ENCODE peak calls at places on chromosome 11, in six cellular contexts. V is dorsolateral prefrontal cortex; W is effector memory CD8-positive, alpha-beta T cell; B is epithelial cell of proximal tubule; C is activated naive CD8-positive, alpha-beta T cell treated with anti-CD3 and anti-CD28 coated beads, Interleukin-2, amount 50 U/mL, for 24 hours; Z is OCI-LY7. J is an unnamed sample.

GRCh38 chr11:9859491-9860305 is 195.8 kb downstream of the SWAP70 start:
- DNase-seq in V (no peak), W (no peak), B (no peak), C (no peak), Z (no peak), J (no peak)

GRCh38 chr11:97247601-97248000 is 857.8 kb downstream of the JRKL start:
- DNase-seq in V (no peak), W (no peak), B (no peak), C (no peak), Z (no peak), J (no peak)

GRCh38 chr11:100105605-100106358 is 581.3 kb upstream of the ARHGAP42 start:
- DNase-seq in V (no peak), W (no peak), B (no peak), C (no peak), Z (peak), J (no peak)

GRCh38 chr11:14362613-14363012 is 3.6 kb upstream of the RRAS2 start:
- DNase-seq in V (no peak), W (no peak), B (no peak), C (no peak), Z (no peak), J (no peak)

GRCh38 chr11:10478574-10479550 is 23.8 kb downstream of the AMPD3 start:
- DNase-seq in V (no peak), W (no peak), B (no peak), C (no peak), Z (no peak), J (no peak)

GRCh38 chr11:82733444-82734119 is at the start of gene FAM181B:
- DNase-seq in V (peak), W (no peak), B (no peak), C (peak), Z (no peak), J (peak)

GRCh38 chr11:16289541-16289940 is 66.8 kb downstream of the SOX6 start:
- DNase-seq in V (no peak), W (no peak), B (no peak), C (no peak), Z (no peak), J (no peak)

GRCh38 chr11:86938900-86939880 is 16.0 kb downstream of the FZD4 start:
- DNase-seq in V (no peak), W (no peak), B (no peak), C (no peak), Z (peak), J (no peak)

GRCh38 chr11:95715777-95716241 is 73.8 kb downstream of the FAM76B start:
- DNase-seq in V (peak), W (no peak), B (no peak), C (peak), Z (peak), J (no peak)

GRCh38 chr11:36345535-36346141 is 49.5 kb downstream of the PRR5L start:
- DNase-seq in V (no peak), W (no peak), B (no peak), C (no peak), Z (no peak), J (no peak)

GRCh38 chr11:105860105-105860504 is 161.9 kb downstream of the MSANTD4 start:
- DNase-seq in V (no peak), W (no peak), B (no peak), C (no peak), Z (no peak), J (no peak)

GRCh38 chr11:118898400-118899295 is 15.0 kb downstream of the CXCR5 start:
- DNase-seq in V (no peak), W (no peak), B (no peak), C (no peak), Z (no peak), J (no peak)

GRCh38 chr11:111301004-111301839 is 2.9 kb downstream of the POU2AF3 start:
- DNase-seq in V (no peak), W (no peak), B (no peak), C (no peak), Z (peak), J (no peak)

GRCh38 chr11:108112059-108112458 is 9.3 kb upstream of the ACAT1 start:
- DNase-seq in V (no peak), W (no peak), B (no peak), C (no peak), Z (no peak), J (no peak)

GRCh38 chr11:123247813-123248379 is 52.8 kb upstream of the CLMP start:
- DNase-seq in V (no peak), W (no peak), B (no peak), C (no peak), Z (no peak), J (no peak)